ENCODE peak calls at places on chromosomes 3 and 15, in six cellular contexts. E, R, C, Z, U and T are unnamed samples.

GRCh38 chr15:88020806-88021205 is 235.7 kb downstream of the NTRK3 start:
- DNase-seq in E (no peak), R (no peak), C (no peak), Z (no peak), U (no peak), T (no peak)

GRCh38 chr3:117853923-117854322 is 1144.3 kb downstream of the TUSC7 start:
- DNase-seq in E (peak; percentile 22), R (peak; percentile 57), C (no peak), Z (no peak), U (no peak), T (peak; percentile 71)

GRCh38 chr3:17149744-17150143 is 265.0 kb downstream of the PLCL2 start:
- DNase-seq in E (no peak), R (no peak), C (no peak), Z (no peak), U (no peak), T (no peak)

GRCh38 chr3:50333744-50334328 is 5.8 kb upstream of the TUSC2 start:
- DNase-seq in E (no peak), R (no peak), C (no peak), Z (no peak), U (no peak), T (no peak)

GRCh38 chr3:32821686-32822296 is 4.0 kb downstream of the TRIM71 start:
- DNase-seq in E (no peak), R (no peak), C (no peak), Z (no peak), U (no peak), T (no peak)

GRCh38 chr3:56751056-56751455 is 50.7 kb downstream of the ARHGEF3 start:
- DNase-seq in E (no peak), R (no peak), C (no peak), Z (no peak), U (no peak), T (no peak)

GRCh38 chr3:194840661-194841514 is 155.2 kb downstream of the FAM43A start:
- DNase-seq in E (peak; percentile 33), R (peak; percentile 81), C (no peak), Z (no peak), U (no peak), T (no peak)

GRCh38 chr3:127673191-127674098 is 693 bp downstream of the ABTB1 start:
- DNase-seq in E (no peak), R (peak; percentile 83), C (peak; percentile 8), Z (no peak), U (no peak), T (peak; percentile 49)

GRCh38 chr3:186869253-186870235 is 27.0 kb downstream of the ADIPOQ start:
- DNase-seq in E (no peak), R (no peak), C (no peak), Z (no peak), U (no peak), T (no peak)

GRCh38 chr3:126661532-126661931 is 6.6 kb upstream of the TXNRD3 start:
- DNase-seq in E (no peak), R (no peak), C (no peak), Z (no peak), U (no peak), T (no peak)

GRCh38 chr3:8885806-8886205 is 77.5 kb downstream of the RAD18 start:
- DNase-seq in E (no peak), R (no peak), C (no peak), Z (no peak), U (no peak), T (no peak)

GRCh38 chr15:75182187-75183131 is 19.2 kb upstream of the C15orf39 start:
- DNase-seq in E (no peak), R (no peak), C (no peak), Z (no peak), U (no peak), T (no peak)

GRCh38 chr3:54670269-54671000 is 257.4 kb downstream of the LRTM1 start:
- DNase-seq in E (no peak), R (no peak), C (no peak), Z (no peak), U (no peak), T (no peak)

GRCh38 chr15:88912500-88912921 is 668 bp downstream of the MFGE8 start:
- DNase-seq in E (no peak), R (no peak), C (no peak), Z (no peak), U (no peak), T (no peak)

GRCh38 chr3:140902791-140903190 is 38.8 kb upstream of the SLC25A36 start:
- DNase-seq in E (no peak), R (no peak), C (no peak), Z (no peak), U (no peak), T (no peak)